ENCODE peak calls at places on chromosomes 11 and 22, in four cellular contexts. One of them, this sample, is unnamed.

GRCh38 chr22:33853200-33854097 is 66.8 kb downstream of the LARGE1 start:
- DNase-seq in lower leg skin: peak; percentile 39
- DNase-seq in KG1: peak; percentile 4
- DNase-seq in nucleus accumbens: peak; percentile 16
- DNase-seq in this sample: no peak

GRCh38 chr11:116605543-116605942 is 167.2 kb downstream of the BUD13 start:
- DNase-seq in nucleus accumbens: no peak
- DNase-seq in lower leg skin: no peak
- DNase-seq in KG1: peak; percentile 23
- DNase-seq in this sample: peak; percentile 47

GRCh38 chr11:90757851-90758494 is 535.1 kb upstream of the CHORDC1 start:
- DNase-seq in nucleus accumbens: no peak
- DNase-seq in KG1: no peak
- DNase-seq in lower leg skin: no peak
- DNase-seq in this sample: no peak

GRCh38 chr11:1717745-1718144 is 20.8 kb downstream of the KRTAP5-6 start:
- DNase-seq in lower leg skin: no peak
- DNase-seq in KG1: no peak
- DNase-seq in nucleus accumbens: no peak
- DNase-seq in this sample: no peak

GRCh38 chr22:25363474-25363873 is 144.0 kb downstream of the CRYBB2 start:
- DNase-seq in KG1: no peak
- DNase-seq in lower leg skin: no peak
- DNase-seq in nucleus accumbens: no peak
- DNase-seq in this sample: no peak

GRCh38 chr11:17558916-17559315 is 11.9 kb downstream of the OTOG start:
- DNase-seq in KG1: no peak
- DNase-seq in lower leg skin: no peak
- DNase-seq in nucleus accumbens: no peak
- DNase-seq in this sample: no peak

GRCh38 chr22:47201996-47202818 is 439.8 kb downstream of the TBC1D22A start:
- DNase-seq in lower leg skin: no peak
- DNase-seq in KG1: no peak
- DNase-seq in nucleus accumbens: no peak
- DNase-seq in this sample: no peak

GRCh38 chr11:106585061-106585460 is 433.2 kb downstream of the GUCY1A2 start:
- DNase-seq in KG1: no peak
- DNase-seq in nucleus accumbens: no peak
- DNase-seq in lower leg skin: no peak
- DNase-seq in this sample: no peak

GRCh38 chr11:2237457-2238238 is 32.7 kb downstream of the ASCL2 start:
- DNase-seq in lower leg skin: no peak
- DNase-seq in nucleus accumbens: no peak
- DNase-seq in KG1: no peak
- DNase-seq in this sample: no peak

GRCh38 chr22:38824587-38824986 is 19.2 kb downstream of the NPTXR start:
- DNase-seq in KG1: peak; percentile 65
- DNase-seq in nucleus accumbens: peak; percentile 46
- DNase-seq in lower leg skin: no peak
- DNase-seq in this sample: peak; percentile 49

This sample was measured in AML-193.